ENCODE peak calls at places on chromosome 7, in eight cellular contexts. One of them, this sample, is unnamed.

GRCh38 chr7:74252893-74253292 is 1.3 kb downstream of the RFC2 start:
- DNase-seq in fibroblast of villous mesenchyme: no peak
- DNase-seq in endothelial cell of umbilical vein: no peak
- DNase-seq in tibial artery: no peak
- DNase-seq in kidney: no peak
- DNase-seq in cardiac muscle cell: no peak
- DNase-seq in coronary artery: no peak
- DNase-seq in left ventricle myocardium inferior: no peak
- DNase-seq in this sample: no peak

GRCh38 chr7:46775776-46776175 is 806.1 kb downstream of the TNS3 start:
- DNase-seq in left ventricle myocardium inferior: no peak
- DNase-seq in endothelial cell of umbilical vein: no peak
- DNase-seq in fibroblast of villous mesenchyme: peak
- DNase-seq in kidney: no peak
- DNase-seq in coronary artery: no peak
- DNase-seq in tibial artery: no peak
- DNase-seq in cardiac muscle cell: no peak
- DNase-seq in this sample: no peak

GRCh38 chr7:76009672-76010600 is 15.5 kb upstream of the TMEM120A start:
- DNase-seq in cardiac muscle cell: no peak
- DNase-seq in kidney: peak
- DNase-seq in left ventricle myocardium inferior: no peak
- DNase-seq in fibroblast of villous mesenchyme: peak
- DNase-seq in coronary artery: no peak
- DNase-seq in tibial artery: no peak
- DNase-seq in endothelial cell of umbilical vein: peak
- DNase-seq in this sample: no peak

GRCh38 chr7:144787127-144787526 is 48.7 kb downstream of the TPK1 start:
- DNase-seq in tibial artery: no peak
- DNase-seq in coronary artery: no peak
- DNase-seq in kidney: no peak
- DNase-seq in fibroblast of villous mesenchyme: peak
- DNase-seq in cardiac muscle cell: no peak
- DNase-seq in left ventricle myocardium inferior: no peak
- DNase-seq in endothelial cell of umbilical vein: peak
- DNase-seq in this sample: no peak

GRCh38 chr7:27921081-27921836 is 181.3 kb downstream of the TAX1BP1 start:
- DNase-seq in coronary artery: no peak
- DNase-seq in cardiac muscle cell: peak
- DNase-seq in endothelial cell of umbilical vein: peak
- DNase-seq in left ventricle myocardium inferior: no peak
- DNase-seq in kidney: no peak
- DNase-seq in fibroblast of villous mesenchyme: peak
- DNase-seq in tibial artery: no peak
- DNase-seq in this sample: no peak

GRCh38 chr7:47724335-47724982 is 142.5 kb upstream of the TNS3 start:
- DNase-seq in coronary artery: no peak
- DNase-seq in fibroblast of villous mesenchyme: peak
- DNase-seq in tibial artery: no peak
- DNase-seq in kidney: no peak
- DNase-seq in left ventricle myocardium inferior: no peak
- DNase-seq in cardiac muscle cell: peak
- DNase-seq in endothelial cell of umbilical vein: peak
- DNase-seq in this sample: no peak

GRCh38 chr7:41573017-41573416 is 129.9 kb downstream of the INHBA start:
- DNase-seq in coronary artery: no peak
- DNase-seq in cardiac muscle cell: peak
- DNase-seq in endothelial cell of umbilical vein: peak
- DNase-seq in left ventricle myocardium inferior: no peak
- DNase-seq in kidney: no peak
- DNase-seq in fibroblast of villous mesenchyme: peak
- DNase-seq in tibial artery: no peak
- DNase-seq in this sample: no peak

GRCh38 chr7:2198206-2198605 is 34.5 kb downstream of the MAD1L1 start:
- DNase-seq in tibial artery: no peak
- DNase-seq in coronary artery: no peak
- DNase-seq in left ventricle myocardium inferior: no peak
- DNase-seq in kidney: no peak
- DNase-seq in fibroblast of villous mesenchyme: no peak
- DNase-seq in endothelial cell of umbilical vein: no peak
- DNase-seq in cardiac muscle cell: no peak
- DNase-seq in this sample: no peak

GRCh38 chr7:30238721-30239441 is 45.5 kb upstream of the ZNRF2 start:
- DNase-seq in fibroblast of villous mesenchyme: no peak
- DNase-seq in cardiac muscle cell: peak
- DNase-seq in kidney: no peak
- DNase-seq in coronary artery: no peak
- DNase-seq in tibial artery: peak
- DNase-seq in endothelial cell of umbilical vein: peak
- DNase-seq in left ventricle myocardium inferior: peak
- DNase-seq in this sample: no peak

GRCh38 chr7:114765331-114766125 is 156.4 kb upstream of the MDFIC start:
- DNase-seq in fibroblast of villous mesenchyme: no peak
- DNase-seq in left ventricle myocardium inferior: no peak
- DNase-seq in endothelial cell of umbilical vein: no peak
- DNase-seq in tibial artery: no peak
- DNase-seq in coronary artery: no peak
- DNase-seq in kidney: no peak
- DNase-seq in cardiac muscle cell: no peak
- DNase-seq in this sample: no peak

GRCh38 chr7:2838873-2839578 is 5.1 kb downstream of the GNA12 start:
- DNase-seq in fibroblast of villous mesenchyme: no peak
- DNase-seq in tibial artery: no peak
- DNase-seq in left ventricle myocardium inferior: no peak
- DNase-seq in coronary artery: no peak
- DNase-seq in kidney: no peak
- DNase-seq in endothelial cell of umbilical vein: no peak
- DNase-seq in cardiac muscle cell: peak
- DNase-seq in this sample: no peak

GRCh38 chr7:111835066-111835465 is 272.8 kb upstream of the IMMP2L start:
- DNase-seq in left ventricle myocardium inferior: no peak
- DNase-seq in tibial artery: no peak
- DNase-seq in coronary artery: no peak
- DNase-seq in kidney: no peak
- DNase-seq in endothelial cell of umbilical vein: peak
- DNase-seq in cardiac muscle cell: peak
- DNase-seq in fibroblast of villous mesenchyme: peak
- DNase-seq in this sample: no peak

GRCh38 chr7:106329971-106330733 is 45.4 kb upstream of the NAMPT start:
- DNase-seq in tibial artery: no peak
- DNase-seq in endothelial cell of umbilical vein: peak
- DNase-seq in kidney: no peak
- DNase-seq in left ventricle myocardium inferior: no peak
- DNase-seq in fibroblast of villous mesenchyme: peak
- DNase-seq in cardiac muscle cell: peak
- DNase-seq in coronary artery: no peak
- DNase-seq in this sample: no peak

GRCh38 chr7:69218634-69219033 is 379.6 kb upstream of the AUTS2 start:
- DNase-seq in tibial artery: no peak
- DNase-seq in fibroblast of villous mesenchyme: no peak
- DNase-seq in cardiac muscle cell: no peak
- DNase-seq in kidney: no peak
- DNase-seq in endothelial cell of umbilical vein: no peak
- DNase-seq in coronary artery: no peak
- DNase-seq in left ventricle myocardium inferior: no peak
- DNase-seq in this sample: no peak

GRCh38 chr7:80134536-80135305 is at the start of gene GNAI1:
- DNase-seq in endothelial cell of umbilical vein: peak
- DNase-seq in kidney: peak
- DNase-seq in left ventricle myocardium inferior: peak
- DNase-seq in tibial artery: peak
- DNase-seq in fibroblast of villous mesenchyme: peak
- DNase-seq in cardiac muscle cell: peak
- DNase-seq in coronary artery: peak
- DNase-seq in this sample: peak

GRCh38 chr7:45872116-45873034 is 507 bp downstream of the CCDC201 start:
- DNase-seq in tibial artery: no peak
- DNase-seq in fibroblast of villous mesenchyme: no peak
- DNase-seq in cardiac muscle cell: peak
- DNase-seq in left ventricle myocardium inferior: no peak
- DNase-seq in kidney: no peak
- DNase-seq in coronary artery: no peak
- DNase-seq in endothelial cell of umbilical vein: no peak
- DNase-seq in this sample: no peak

GRCh38 chr7:132518102-132518838 is 58.0 kb downstream of the PLXNA4 start:
- DNase-seq in tibial artery: no peak
- DNase-seq in endothelial cell of umbilical vein: peak
- DNase-seq in cardiac muscle cell: no peak
- DNase-seq in left ventricle myocardium inferior: no peak
- DNase-seq in fibroblast of villous mesenchyme: no peak
- DNase-seq in coronary artery: no peak
- DNase-seq in kidney: no peak
- DNase-seq in this sample: no peak

GRCh38 chr7:149765399-149766121 is 7.8 kb downstream of the ZNF467 start:
- DNase-seq in fibroblast of villous mesenchyme: no peak
- DNase-seq in tibial artery: no peak
- DNase-seq in endothelial cell of umbilical vein: no peak
- DNase-seq in cardiac muscle cell: no peak
- DNase-seq in kidney: no peak
- DNase-seq in left ventricle myocardium inferior: no peak
- DNase-seq in coronary artery: no peak
- DNase-seq in this sample: no peak

GRCh38 chr7:95609277-95609971 is 13.1 kb upstream of the PDK4 start:
- DNase-seq in left ventricle myocardium inferior: no peak
- DNase-seq in cardiac muscle cell: peak
- DNase-seq in kidney: peak
- DNase-seq in endothelial cell of umbilical vein: peak
- DNase-seq in coronary artery: no peak
- DNase-seq in fibroblast of villous mesenchyme: peak
- DNase-seq in tibial artery: peak
- DNase-seq in this sample: no peak

GRCh38 chr7:48471206-48471605 is 299.9 kb downstream of the ABCA13 start:
- DNase-seq in left ventricle myocardium inferior: no peak
- DNase-seq in coronary artery: no peak
- DNase-seq in tibial artery: no peak
- DNase-seq in kidney: no peak
- DNase-seq in cardiac muscle cell: no peak
- DNase-seq in endothelial cell of umbilical vein: no peak
- DNase-seq in fibroblast of villous mesenchyme: no peak
- DNase-seq in this sample: no peak

GRCh38 chr7:150502519-150502918 is 12.2 kb upstream of the GIMAP7 start:
- DNase-seq in endothelial cell of umbilical vein: peak
- DNase-seq in left ventricle myocardium inferior: no peak
- DNase-seq in cardiac muscle cell: no peak
- DNase-seq in fibroblast of villous mesenchyme: no peak
- DNase-seq in kidney: no peak
- DNase-seq in tibial artery: no peak
- DNase-seq in coronary artery: no peak
- DNase-seq in this sample: no peak

DNA sequence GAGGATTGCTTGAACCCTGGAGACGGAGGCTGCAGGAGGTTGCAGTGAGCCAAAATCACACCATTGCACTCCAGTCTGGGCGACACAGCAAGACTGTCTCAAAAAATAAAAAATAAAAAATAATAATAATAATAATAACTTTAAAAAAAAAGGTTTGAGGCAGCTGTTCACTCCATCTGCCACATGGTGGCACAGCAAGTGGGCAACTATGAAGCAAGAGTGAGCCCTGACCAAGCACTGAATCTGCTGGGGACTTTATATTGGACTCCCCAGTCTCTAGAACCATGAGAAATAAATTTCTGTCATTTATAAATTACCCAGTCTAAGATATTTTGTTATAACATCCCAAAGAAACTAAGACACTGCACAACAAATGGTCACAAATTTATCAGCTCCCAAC is 14.6 kb upstream of the BRI3 start:
- DNase-seq in cardiac muscle cell: peak
- DNase-seq in coronary artery: no peak
- DNase-seq in fibroblast of villous mesenchyme: peak
- DNase-seq in left ventricle myocardium inferior: no peak
- DNase-seq in endothelial cell of umbilical vein: no peak
- DNase-seq in tibial artery: no peak
- DNase-seq in kidney: no peak
- DNase-seq in this sample: no peak
- TF ChIP-seq CTCF in cardiac muscle cell: peak
- TF ChIP-seq CTCF in coronary artery: no peak
- TF ChIP-seq CTCF in fibroblast of villous mesenchyme: peak
- TF ChIP-seq CTCF in left ventricle myocardium inferior: peak
- TF ChIP-seq CTCF in endothelial cell of umbilical vein: no peak
- TF ChIP-seq CTCF in tibial artery: peak
- TF ChIP-seq CTCF in kidney: no peak
- TF ChIP-seq CTCF in this sample: peak

GRCh38 chr7:72183835-72184234 is 228.3 kb downstream of the CALN1 start:
- DNase-seq in fibroblast of villous mesenchyme: no peak
- DNase-seq in cardiac muscle cell: peak
- DNase-seq in kidney: no peak
- DNase-seq in left ventricle myocardium inferior: no peak
- DNase-seq in endothelial cell of umbilical vein: no peak
- DNase-seq in tibial artery: no peak
- DNase-seq in coronary artery: no peak
- DNase-seq in this sample: no peak
- TF ChIP-seq CTCF in fibroblast of villous mesenchyme: no peak
- TF ChIP-seq CTCF in cardiac muscle cell: no peak
- TF ChIP-seq CTCF in kidney: no peak
- TF ChIP-seq CTCF in left ventricle myocardium inferior: peak
- TF ChIP-seq CTCF in endothelial cell of umbilical vein: no peak
- TF ChIP-seq CTCF in tibial artery: no peak
- TF ChIP-seq CTCF in coronary artery: no peak
- TF ChIP-seq CTCF in this sample: peak

DNA sequence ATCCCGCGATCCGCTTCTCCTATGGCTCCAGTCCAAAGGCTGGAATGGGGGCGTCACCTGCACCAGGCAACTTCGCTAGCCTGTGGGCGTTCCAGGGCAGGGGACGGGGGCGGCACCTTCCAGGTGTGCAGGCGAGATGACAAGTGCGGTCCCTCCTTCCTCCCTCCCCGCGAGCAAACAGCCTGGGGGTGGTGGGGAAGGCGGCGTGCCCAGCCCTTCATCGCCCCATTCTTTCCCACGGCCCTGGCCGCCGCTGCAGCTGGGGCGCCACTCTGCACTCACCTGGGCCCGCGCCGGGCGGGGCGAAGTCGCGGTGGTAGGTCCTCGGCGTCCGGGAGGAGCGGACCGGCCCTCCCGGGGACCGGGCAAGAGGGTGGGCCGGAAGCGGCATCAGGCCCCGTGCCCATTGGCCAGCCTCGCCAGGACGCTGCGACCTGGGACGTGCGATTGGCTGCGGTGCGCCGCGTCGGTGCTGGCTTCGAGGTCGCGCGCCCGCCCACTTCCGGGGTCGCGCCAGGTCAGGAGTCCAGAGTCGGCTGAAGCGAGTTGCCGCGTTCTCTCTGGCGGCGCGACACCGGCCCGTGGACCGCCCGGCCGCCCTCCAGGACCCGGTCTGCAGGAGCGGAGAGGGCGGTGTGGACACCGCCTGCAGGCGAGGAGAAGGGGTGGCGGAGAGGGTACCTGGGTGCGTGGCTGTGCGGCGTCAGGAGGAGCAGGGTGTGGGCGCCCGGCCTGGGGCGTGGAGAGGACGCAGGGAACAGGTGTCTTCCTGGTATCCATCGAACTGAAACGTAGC is at the start of gene TECPR1:
- DNase-seq in coronary artery: peak
- DNase-seq in fibroblast of villous mesenchyme: peak
- DNase-seq in cardiac muscle cell: peak
- DNase-seq in left ventricle myocardium inferior: peak
- DNase-seq in kidney: peak
- DNase-seq in tibial artery: peak
- DNase-seq in endothelial cell of umbilical vein: peak
- DNase-seq in this sample: peak
- TF ChIP-seq CTCF in coronary artery: no peak
- TF ChIP-seq CTCF in fibroblast of villous mesenchyme: no peak
- TF ChIP-seq CTCF in cardiac muscle cell: no peak
- TF ChIP-seq CTCF in left ventricle myocardium inferior: no peak
- TF ChIP-seq CTCF in kidney: no peak
- TF ChIP-seq CTCF in tibial artery: no peak
- TF ChIP-seq CTCF in endothelial cell of umbilical vein: no peak
- TF ChIP-seq CTCF in this sample: no peak

GRCh38 chr7:19122018-19122588 is 4.7 kb upstream of the TWIST1 start:
- DNase-seq in kidney: no peak
- DNase-seq in endothelial cell of umbilical vein: peak
- DNase-seq in left ventricle myocardium inferior: no peak
- DNase-seq in coronary artery: no peak
- DNase-seq in cardiac muscle cell: peak
- DNase-seq in tibial artery: no peak
- DNase-seq in fibroblast of villous mesenchyme: peak
- DNase-seq in this sample: no peak
- TF ChIP-seq CTCF in kidney: peak
- TF ChIP-seq CTCF in endothelial cell of umbilical vein: peak
- TF ChIP-seq CTCF in left ventricle myocardium inferior: peak
- TF ChIP-seq CTCF in coronary artery: peak
- TF ChIP-seq CTCF in cardiac muscle cell: peak
- TF ChIP-seq CTCF in tibial artery: no peak
- TF ChIP-seq CTCF in fibroblast of villous mesenchyme: peak
- TF ChIP-seq CTCF in this sample: peak

This sample was measured in progenitor cell of endocrine pancreas.